ENCODE peak calls at places on chromosome 3, in nine cellular contexts. L, K, A, Q, S, N, B, H and X are unnamed samples.

GRCh38 chr3:4830586-4830914 is 148.7 kb upstream of the BHLHE40 start:
- DNase-seq in L (no peak), K (no peak), A (no peak), Q (no peak), S (no peak), N (no peak), B (no peak), H (no peak), X (no peak)

GRCh38 chr3:32575451-32575850 is 4.8 kb upstream of the DYNC1LI1 start:
- DNase-seq in L (no peak), K (no peak), A (no peak), Q (no peak), S (no peak), N (no peak), B (no peak), H (no peak), X (no peak)

GRCh38 chr3:160340351-160340750 is 58.7 kb downstream of the IFT80 start:
- DNase-seq in L (no peak), K (no peak), A (no peak), Q (no peak), S (no peak), N (no peak), B (no peak), H (no peak), X (no peak)

GRCh38 chr3:56467108-56467507 is 1.2 kb downstream of the ERC2 start:
- DNase-seq in L (no peak), K (peak), A (peak), Q (no peak), S (peak), N (peak), B (no peak), H (peak), X (peak)

GRCh38 chr3:81778678-81779182 is 17.3 kb upstream of the GBE1 start:
- DNase-seq in L (no peak), K (no peak), A (no peak), Q (no peak), S (peak), N (peak), B (no peak), H (no peak), X (peak)

GRCh38 chr3:194137314-194138097 is 1.6 kb downstream of the HES1 start:
- DNase-seq in L (peak), K (peak), A (peak), Q (peak), S (no peak), N (no peak), B (peak), H (peak), X (no peak)

GRCh38 chr3:194375921-194376570 is 6.5 kb upstream of the LRRC15 start:
- DNase-seq in L (no peak), K (no peak), A (no peak), Q (no peak), S (no peak), N (no peak), B (no peak), H (no peak), X (no peak)

GRCh38 chr3:69012111-69012835 is 1.2 kb downstream of the EOGT start:
- DNase-seq in L (no peak), K (no peak), A (no peak), Q (no peak), S (peak), N (peak), B (no peak), H (peak), X (peak)

GRCh38 chr3:153050978-153051377 is 111.0 kb upstream of the RAP2B start:
- DNase-seq in L (no peak), K (no peak), A (no peak), Q (no peak), S (no peak), N (no peak), B (no peak), H (no peak), X (no peak)

GRCh38 chr3:197748597-197749314 is 927 bp upstream of the FYTTD1 start:
- DNase-seq in L (no peak), K (no peak), A (no peak), Q (no peak), S (peak), N (peak), B (no peak), H (no peak), X (no peak)

GRCh38 chr3:149532463-149533180 is 58.1 kb downstream of the TM4SF4 start:
- DNase-seq in L (no peak), K (no peak), A (no peak), Q (no peak), S (no peak), N (no peak), B (no peak), H (no peak), X (no peak)

GRCh38 chr3:73680696-73681095 is 56.0 kb upstream of the PDZRN3 start:
- DNase-seq in L (no peak), K (no peak), A (no peak), Q (no peak), S (peak), N (no peak), B (no peak), H (no peak), X (no peak)

GRCh38 chr3:172666181-172666872 is 44.5 kb downstream of the NCEH1 start:
- DNase-seq in L (no peak), K (no peak), A (no peak), Q (no peak), S (no peak), N (no peak), B (no peak), H (peak), X (no peak)

GRCh38 chr3:82133070-82133606 is 371.7 kb upstream of the GBE1 start:
- DNase-seq in L (peak), K (no peak), A (peak), Q (peak), S (peak), N (peak), B (peak), H (peak), X (peak)

GRCh38 chr3:10279384-10280176 is 13.2 kb downstream of the GHRL start:
- DNase-seq in L (no peak), K (no peak), A (no peak), Q (no peak), S (no peak), N (no peak), B (no peak), H (no peak), X (no peak)

GRCh38 chr3:133301731-133302130 is 98.1 kb upstream of the BFSP2 start:
- DNase-seq in L (no peak), K (no peak), A (no peak), Q (no peak), S (no peak), N (no peak), B (no peak), H (no peak), X (no peak)

GRCh38 chr3:190580443-190580842 is 66.6 kb downstream of the IL1RAP start:
- DNase-seq in L (no peak), K (no peak), A (no peak), Q (no peak), S (no peak), N (no peak), B (no peak), H (no peak), X (no peak)

GRCh38 chr3:124685481-124685880 is 44.8 kb upstream of the UMPS start:
- DNase-seq in L (peak), K (no peak), A (no peak), Q (no peak), S (no peak), N (peak), B (no peak), H (peak), X (no peak)

GRCh38 chr3:12490547-12490946 is 6.3 kb downstream of the TSEN2 start:
- DNase-seq in L (no peak), K (no peak), A (no peak), Q (no peak), S (no peak), N (no peak), B (no peak), H (no peak), X (no peak)

GRCh38 chr3:195543642-195544536 is 764 bp upstream of the PPP1R2 start:
- DNase-seq in L (no peak), K (peak), A (no peak), Q (no peak), S (peak), N (no peak), B (no peak), H (no peak), X (no peak)

GRCh38 chr3:30721314-30721634 is 114.9 kb downstream of the TGFBR2 start:
- DNase-seq in L (no peak), K (no peak), A (no peak), Q (no peak), S (no peak), N (no peak), B (no peak), H (no peak), X (no peak)

GRCh38 chr3:111715911-111716523 is 120.9 kb upstream of the ZBED2 start:
- DNase-seq in L (no peak), K (peak), A (no peak), Q (no peak), S (peak), N (peak), B (peak), H (peak), X (no peak)

GRCh38 chr3:81951106-81951505 is 189.7 kb upstream of the GBE1 start:
- DNase-seq in L (no peak), K (no peak), A (no peak), Q (no peak), S (no peak), N (no peak), B (no peak), H (no peak), X (no peak)

GRCh38 chr3:14876942-14877341 is 58.2 kb downstream of the FGD5 start:
- DNase-seq in L (peak), K (no peak), A (no peak), Q (no peak), S (peak), N (peak), B (no peak), H (no peak), X (peak)

GRCh38 chr3:30738605-30739004 is 132.2 kb downstream of the TGFBR2 start:
- DNase-seq in L (no peak), K (no peak), A (no peak), Q (no peak), S (no peak), N (no peak), B (no peak), H (no peak), X (no peak)

GRCh38 chr3:56547486-56547885 is 9.5 kb upstream of the CCDC66 start:
- DNase-seq in L (no peak), K (no peak), A (no peak), Q (no peak), S (peak), N (no peak), B (no peak), H (peak), X (no peak)

GRCh38 chr3:85691196-85691595 is 732.4 kb downstream of the CADM2 start:
- DNase-seq in L (no peak), K (no peak), A (no peak), Q (no peak), S (no peak), N (no peak), B (no peak), H (peak), X (no peak)

GRCh38 chr3:78690806-78691205 is 1077.0 kb downstream of the ROBO1 start:
- DNase-seq in L (no peak), K (no peak), A (no peak), Q (no peak), S (peak), N (peak), B (no peak), H (no peak), X (no peak)

GRCh38 chr3:159996959-159997358 is 8.3 kb downstream of the IL12A start:
- DNase-seq in L (no peak), K (no peak), A (no peak), Q (no peak), S (no peak), N (no peak), B (no peak), H (no peak), X (no peak)

GRCh38 chr3:150495563-150496168 is 50.6 kb downstream of the SERP1 start:
- DNase-seq in L (no peak), K (peak), A (peak), Q (no peak), S (peak), N (peak), B (no peak), H (peak), X (peak)